ENCODE peak calls at places on chromosome 16, in nine cellular contexts. One of them, this sample, is unnamed.

GRCh38 chr16:56822966-56823739 is 41.9 kb upstream of the SLC12A3 start:
- DNase-seq in DMS79 treated with DMSO at 0.1 percent for 48 hours: no peak
- DNase-seq in mucosa of descending colon: no peak
- DNase-seq in amygdala: no peak
- DNase-seq in AG04449: no peak
- DNase-seq in activated CD4-positive, alpha-beta T cell treated with anti-CD3 and anti-CD28 coated beads, Interleukin-2, amount 50 U/mL, for 48 hours: no peak
- DNase-seq in fibroblast of lung: no peak
- DNase-seq in stimulated activated naive CD4-positive, alpha-beta T cell: no peak
- DNase-seq in WTC11: no peak
- DNase-seq in this sample: no peak

GRCh38 chr16:397135-397661 is at the start of gene NME4:
- DNase-seq in DMS79 treated with DMSO at 0.1 percent for 48 hours: no peak
- DNase-seq in mucosa of descending colon: peak; percentile 58
- DNase-seq in amygdala: no peak
- DNase-seq in AG04449: no peak
- DNase-seq in activated CD4-positive, alpha-beta T cell treated with anti-CD3 and anti-CD28 coated beads, Interleukin-2, amount 50 U/mL, for 48 hours: no peak
- DNase-seq in fibroblast of lung: no peak
- DNase-seq in stimulated activated naive CD4-positive, alpha-beta T cell: peak; percentile 14
- DNase-seq in WTC11: peak; percentile 50
- DNase-seq in this sample: no peak

GRCh38 chr16:3021449-3022207 is 1.5 kb downstream of the TNFRSF12A start:
- DNase-seq in DMS79 treated with DMSO at 0.1 percent for 48 hours: peak; percentile 46
- DNase-seq in mucosa of descending colon: peak; percentile 89
- DNase-seq in amygdala: no peak
- DNase-seq in AG04449: peak; percentile 75
- DNase-seq in activated CD4-positive, alpha-beta T cell treated with anti-CD3 and anti-CD28 coated beads, Interleukin-2, amount 50 U/mL, for 48 hours: peak; percentile 90
- DNase-seq in fibroblast of lung: peak; percentile 96
- DNase-seq in stimulated activated naive CD4-positive, alpha-beta T cell: peak; percentile 59
- DNase-seq in WTC11: peak; percentile 97
- DNase-seq in this sample: peak; percentile 87

GRCh38 chr16:67967956-67968439 is 439 bp downstream of the SLC12A4 start:
- DNase-seq in DMS79 treated with DMSO at 0.1 percent for 48 hours: no peak
- DNase-seq in mucosa of descending colon: peak; percentile 59
- DNase-seq in amygdala: no peak
- DNase-seq in AG04449: no peak
- DNase-seq in activated CD4-positive, alpha-beta T cell treated with anti-CD3 and anti-CD28 coated beads, Interleukin-2, amount 50 U/mL, for 48 hours: peak; percentile 52
- DNase-seq in fibroblast of lung: peak; percentile 35
- DNase-seq in stimulated activated naive CD4-positive, alpha-beta T cell: peak; percentile 47
- DNase-seq in WTC11: peak; percentile 38
- DNase-seq in this sample: no peak

GRCh38 chr16:75323928-75324327 is 72.5 kb upstream of the BCAR1 start:
- DNase-seq in DMS79 treated with DMSO at 0.1 percent for 48 hours: no peak
- DNase-seq in mucosa of descending colon: no peak
- DNase-seq in amygdala: no peak
- DNase-seq in AG04449: no peak
- DNase-seq in activated CD4-positive, alpha-beta T cell treated with anti-CD3 and anti-CD28 coated beads, Interleukin-2, amount 50 U/mL, for 48 hours: no peak
- DNase-seq in fibroblast of lung: no peak
- DNase-seq in stimulated activated naive CD4-positive, alpha-beta T cell: no peak
- DNase-seq in WTC11: no peak
- DNase-seq in this sample: no peak

GRCh38 chr16:54821731-54822130 is 108.9 kb upstream of the IRX5 start:
- DNase-seq in DMS79 treated with DMSO at 0.1 percent for 48 hours: no peak
- DNase-seq in mucosa of descending colon: no peak
- DNase-seq in amygdala: no peak
- DNase-seq in AG04449: no peak
- DNase-seq in activated CD4-positive, alpha-beta T cell treated with anti-CD3 and anti-CD28 coated beads, Interleukin-2, amount 50 U/mL, for 48 hours: no peak
- DNase-seq in fibroblast of lung: no peak
- DNase-seq in stimulated activated naive CD4-positive, alpha-beta T cell: no peak
- DNase-seq in WTC11: no peak
- DNase-seq in this sample: no peak

GRCh38 chr16:48608452-48608851 is 1.5 kb downstream of the N4BP1 start:
- DNase-seq in DMS79 treated with DMSO at 0.1 percent for 48 hours: no peak
- DNase-seq in mucosa of descending colon: no peak
- DNase-seq in amygdala: no peak
- DNase-seq in AG04449: no peak
- DNase-seq in activated CD4-positive, alpha-beta T cell treated with anti-CD3 and anti-CD28 coated beads, Interleukin-2, amount 50 U/mL, for 48 hours: no peak
- DNase-seq in fibroblast of lung: peak; percentile 34
- DNase-seq in stimulated activated naive CD4-positive, alpha-beta T cell: peak; percentile 44
- DNase-seq in WTC11: no peak
- DNase-seq in this sample: peak; percentile 24

GRCh38 chr16:2964416-2965223 is 545 bp downstream of the KREMEN2 start:
- DNase-seq in DMS79 treated with DMSO at 0.1 percent for 48 hours: peak; percentile 36
- DNase-seq in mucosa of descending colon: peak; percentile 70
- DNase-seq in amygdala: no peak
- DNase-seq in AG04449: no peak
- DNase-seq in activated CD4-positive, alpha-beta T cell treated with anti-CD3 and anti-CD28 coated beads, Interleukin-2, amount 50 U/mL, for 48 hours: peak; percentile 74
- DNase-seq in fibroblast of lung: no peak
- DNase-seq in stimulated activated naive CD4-positive, alpha-beta T cell: peak; percentile 72
- DNase-seq in WTC11: peak; percentile 98
- DNase-seq in this sample: peak; percentile 83

GRCh38 chr16:63714876-63715275 is 1407.0 kb downstream of the CDH11 start:
- DNase-seq in DMS79 treated with DMSO at 0.1 percent for 48 hours: no peak
- DNase-seq in mucosa of descending colon: no peak
- DNase-seq in amygdala: no peak
- DNase-seq in AG04449: no peak
- DNase-seq in activated CD4-positive, alpha-beta T cell treated with anti-CD3 and anti-CD28 coated beads, Interleukin-2, amount 50 U/mL, for 48 hours: no peak
- DNase-seq in fibroblast of lung: no peak
- DNase-seq in stimulated activated naive CD4-positive, alpha-beta T cell: no peak
- DNase-seq in WTC11: peak; percentile 46
- DNase-seq in this sample: no peak

This sample was measured in SW480.